ENCODE peak calls at places on chromosome 14, in ten cellular contexts. S is brain microvascular endothelial cell; Z is heart left ventricle; O is astrocyte; B is tibial nerve; W is tibial artery; L is aorta; X is thoracic aorta; E is CD8-positive, alpha-beta T cell; D is PC-9. J is an unnamed sample.

GRCh38 chr14:65972891-65973290 is 513.3 kb upstream of the CCDC196 start:
- DNase-seq in E (no peak), Z (no peak), D (no peak), O (peak; percentile 71), X (no peak), W (no peak), S (no peak), B (no peak), L (no peak), J (no peak)

GRCh38 chr14:94128216-94128839 is 1.1 kb downstream of the IFI27L2 start:
- DNase-seq in D (no peak), L (no peak), X (no peak), S (no peak), E (no peak), O (no peak), Z (no peak), B (no peak), W (no peak), J (peak; percentile 34)

GRCh38 chr14:100857923-100858837 is 32.3 kb downstream of the MEG3 start:
- DNase-seq in X (no peak), B (no peak), W (no peak), S (no peak), Z (no peak), O (no peak), D (no peak), L (peak; percentile 32), E (no peak), J (no peak)

GRCh38 chr14:95143813-95144620 is 13.3 kb downstream of the DICER1 start:
- DNase-seq in L (no peak), B (no peak), X (no peak), O (no peak), D (no peak), E (no peak), Z (peak; percentile 13), S (no peak), W (no peak), J (no peak)

GRCh38 chr14:25484194-25484593 is 434.2 kb upstream of the STXBP6 start:
- DNase-seq in B (no peak), D (no peak), X (no peak), E (no peak), S (no peak), O (no peak), Z (no peak), L (no peak), W (no peak), J (no peak)

GRCh38 chr14:69605761-69606160 is 5.6 kb upstream of the SUSD6 start:
- DNase-seq in E (no peak), Z (no peak), X (no peak), D (no peak), S (no peak), L (peak; percentile 26), B (no peak), W (no peak), O (no peak), J (no peak)

GRCh38 chr14:74514471-74514932 is 20.9 kb downstream of the ISCA2 start:
- DNase-seq in B (peak; percentile 43), W (peak; percentile 77), E (no peak), D (peak; percentile 78), O (peak; percentile 94), X (no peak), Z (no peak), L (peak; percentile 86), S (peak; percentile 78), J (peak; percentile 48)

GRCh38 chr14:31834616-31835015 is 242.5 kb upstream of the ARHGAP5 start:
- DNase-seq in E (no peak), B (no peak), W (no peak), L (no peak), Z (no peak), X (no peak), S (peak; percentile 51), D (no peak), O (peak; percentile 50), J (no peak)

GRCh38 chr14:94936411-94936892 is 166.5 kb upstream of the GSC start:
- DNase-seq in O (peak; percentile 3), B (peak; percentile 50), L (peak; percentile 85), S (no peak), Z (peak; percentile 69), X (peak; percentile 5), W (peak; percentile 86), E (no peak), D (no peak), J (peak; percentile 55)

GRCh38 chr14:35807131-35807961 is 1.7 kb downstream of the RALGAPA1 start:
- DNase-seq in O (no peak), X (no peak), S (no peak), E (no peak), L (no peak), D (no peak), W (no peak), Z (no peak), B (no peak), J (no peak)

GRCh38 chr14:103109789-103110415 is 13.4 kb upstream of the TNFAIP2 start:
- DNase-seq in E (no peak), L (no peak), D (peak; percentile 93), O (peak; percentile 76), W (no peak), B (no peak), X (no peak), Z (no peak), S (peak; percentile 54), J (peak; percentile 86)

GRCh38 chr14:32277998-32278397 is 51.1 kb upstream of the AKAP6 start:
- DNase-seq in E (no peak), X (no peak), S (no peak), O (no peak), Z (no peak), W (no peak), L (no peak), B (no peak), D (no peak), J (no peak)

GRCh38 chr14:103699901-103700752 is 15.1 kb downstream of the XRCC3 start:
- DNase-seq in Z (peak; percentile 18), O (no peak), D (no peak), X (no peak), E (no peak), S (no peak), W (peak; percentile 63), L (peak; percentile 78), B (no peak), J (no peak)

GRCh38 chr14:50082784-50083466 is 33.4 kb downstream of the VCPKMT start:
- DNase-seq in Z (no peak), L (no peak), B (no peak), O (peak; percentile 68), W (no peak), X (no peak), D (no peak), E (peak; percentile 82), S (peak; percentile 7), J (no peak)

GRCh38 chr14:91392623-91393303 is 24.9 kb downstream of the CCDC88C start:
- DNase-seq in E (no peak), L (peak; percentile 61), X (no peak), W (no peak), Z (no peak), D (no peak), B (no peak), S (no peak), O (no peak), J (peak; percentile 70)

GRCh38 chr14:64293976-64294671 is at the start of gene ESR2:
- DNase-seq in D (peak; percentile 18), E (peak; percentile 27), S (peak; percentile 22), B (no peak), W (no peak), Z (peak; percentile 11), L (peak; percentile 76), X (no peak), O (peak; percentile 35), J (peak; percentile 82)
- H3K4me3 ChIP-seq in D (peak within 1 kb of the TSS; percentile 43), E (peak within 1 kb of the TSS; percentile 66), S (peak within 1 kb of the TSS; percentile 51), B (peak within 1 kb of the TSS; percentile 53), W (peak within 1 kb of the TSS; percentile 44), Z (peak within 1 kb of the TSS; percentile 55), L (peak within 1 kb of the TSS; percentile 11), X (peak within 1 kb of the TSS; percentile 71), O (peak within 1 kb of the TSS; percentile 49), J (peak within 1 kb of the TSS; percentile 45)

DNA sequence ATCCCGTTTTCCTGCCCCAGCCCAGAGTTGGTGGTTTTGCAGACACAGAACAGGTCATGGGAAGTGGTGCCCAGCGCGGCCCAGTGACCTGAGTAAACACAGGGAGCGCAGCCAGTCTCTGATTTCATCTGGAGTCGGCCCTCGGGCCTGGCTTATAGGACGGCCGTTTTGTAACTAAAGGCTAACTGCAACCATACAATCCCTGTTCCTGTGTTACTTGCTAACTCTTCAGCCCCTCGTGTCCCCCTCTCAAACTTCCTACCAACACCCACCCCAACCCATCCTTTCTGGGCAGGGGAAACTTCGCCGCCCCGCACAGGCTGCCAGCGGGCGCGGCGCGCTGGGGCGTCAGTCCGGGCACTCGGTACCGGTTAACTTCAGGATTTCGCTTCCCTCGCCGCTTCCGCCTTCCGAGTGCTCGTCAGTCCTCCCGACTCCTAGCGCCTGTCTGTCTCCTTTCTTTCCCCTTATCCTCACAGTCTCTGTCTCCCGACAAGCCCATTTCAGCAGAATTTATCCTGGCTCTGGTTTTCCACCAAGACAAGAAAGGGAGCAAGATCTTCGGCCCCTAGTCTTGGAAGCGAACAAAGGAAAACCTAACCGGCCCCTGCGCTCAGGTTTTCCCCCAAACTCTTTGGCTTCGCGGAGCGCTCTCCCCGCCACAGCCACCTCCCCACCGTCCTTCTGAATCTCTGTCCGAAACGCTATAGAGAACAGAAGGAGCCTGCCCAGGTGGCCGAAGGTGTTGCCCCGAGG is 2.0 kb downstream of the SIX1 start:
- DNase-seq in Z (no peak), B (no peak), W (peak; percentile 77), E (no peak), D (peak; percentile 53), L (no peak), X (no peak), O (no peak), S (peak; percentile 56), J (peak; percentile 77)
- H3K27me3 ChIP-seq in Z (peaks cover 98% of the 10 kb centered on the region), B (peaks cover 100% of the 10 kb centered on the region), W (no peaks in the 10 kb centered on the region), E (peaks cover 57% of the 10 kb centered on the region), D (no peaks in the 10 kb centered on the region), L (peaks cover 4% of the 10 kb centered on the region), X (peaks cover 47% of the 10 kb centered on the region), O (peaks cover 82% of the 10 kb centered on the region), S (no peaks in the 10 kb centered on the region), J (peaks cover 98% of the 10 kb centered on the region)

DNA sequence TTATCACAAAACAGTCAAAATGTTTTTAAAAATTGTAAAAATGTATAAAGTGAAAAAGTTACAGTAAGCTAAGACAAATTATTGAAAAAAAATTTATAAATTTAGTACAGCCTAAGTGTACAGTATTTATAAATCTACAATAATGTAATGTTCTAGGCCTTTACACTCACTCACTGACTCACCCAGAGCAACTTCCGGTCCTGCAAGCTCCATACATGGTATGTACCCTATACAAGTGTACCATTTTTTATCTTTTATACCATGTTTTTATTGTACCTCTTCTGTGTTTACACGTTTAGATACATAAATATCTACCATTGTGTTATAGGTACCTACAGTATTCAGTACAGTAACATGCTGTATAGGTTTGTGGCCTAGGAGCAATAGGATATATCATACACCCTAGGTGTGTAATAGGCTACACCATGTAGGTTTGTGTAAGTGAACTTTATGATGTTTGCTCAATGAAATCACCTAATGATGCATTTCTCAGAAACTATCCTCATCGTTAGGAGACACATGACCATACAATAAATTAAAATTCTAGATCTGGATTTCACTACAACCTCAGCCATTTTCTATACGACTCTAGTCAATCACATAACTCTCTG is 66.8 kb downstream of the TXNDC16 start:
- DNase-seq in S (no peak), L (no peak), E (no peak), X (no peak), D (no peak), O (no peak), Z (no peak), W (no peak), B (no peak), J (no peak)
- H3K4me3 ChIP-seq in S (no peak overlapping the region), L (no peak overlapping the region), E (no peak overlapping the region), X (no peak overlapping the region), D (no peak overlapping the region), O (no peak overlapping the region), Z (no peak overlapping the region), W (no peak overlapping the region), B (no peak overlapping the region), J (no peak overlapping the region)

GRCh38 chr14:34522496-34522895 is 17.0 kb downstream of the EAPP start:
- DNase-seq in O (no peak), Z (no peak), W (no peak), B (no peak), X (no peak), S (no peak), L (no peak), D (no peak), E (no peak), J (no peak)

GRCh38 chr14:34527591-34527990 is 11.9 kb downstream of the EAPP start:
- DNase-seq in Z (no peak), D (no peak), L (no peak), W (no peak), O (no peak), X (no peak), E (no peak), S (no peak), B (no peak), J (no peak)
- H3K27me3 ChIP-seq in Z (no peaks in the 10 kb centered on the region), D (no peaks in the 10 kb centered on the region), L (no peaks in the 10 kb centered on the region), W (no peaks in the 10 kb centered on the region), O (no peaks in the 10 kb centered on the region), X (no peaks in the 10 kb centered on the region), E (no peaks in the 10 kb centered on the region), S (no peaks in the 10 kb centered on the region), B (no peaks in the 10 kb centered on the region), J (no peaks in the 10 kb centered on the region)

J was measured in H7.